ENCODE peak calls at places on chromosomes 3 and 15, in ten cellular contexts. G is mucosa of descending colon; H is astrocyte of the spinal cord; N is CD8-positive, alpha-beta T cell; O is endothelial cell of umbilical vein; B is OCI-LY7; S is AG04449; Y is A549; M is fibroblast of lung; E is DND-41. T is an unnamed sample.

GRCh38 chr15:59738676-59739075 is 49.6 kb upstream of the BNIP2 start:
- DNase-seq in G (no peak), H (no peak), N (no peak), O (no peak), B (no peak), S (no peak), Y (no peak), M (no peak), E (no peak), T (no peak)

GRCh38 chr3:30426319-30426993 is 179.9 kb upstream of the TGFBR2 start:
- DNase-seq in G (peak; percentile 16), H (peak; percentile 78), N (no peak), O (no peak), B (no peak), S (no peak), Y (no peak), M (peak; percentile 79), E (no peak), T (peak; percentile 92)

GRCh38 chr3:4983739-4984510 is 4.7 kb downstream of the BHLHE40 start:
- DNase-seq in G (peak; percentile 61), H (peak; percentile 94), N (peak; percentile 63), O (peak; percentile 76), B (peak; percentile 62), S (no peak), Y (peak; percentile 75), M (peak; percentile 92), E (peak; percentile 69), T (peak; percentile 63)

GRCh38 chr15:65638681-65639089 is 16.9 kb downstream of the SLC24A1 start:
- DNase-seq in G (no peak), H (peak; percentile 78), N (no peak), O (peak; percentile 74), B (peak; percentile 83), S (peak; percentile 34), Y (peak; percentile 84), M (peak; percentile 86), E (peak; percentile 53), T (peak; percentile 87)

GRCh38 chr3:156710429-156710828 is 36.0 kb downstream of the TIPARP start:
- DNase-seq in G (no peak), H (no peak), N (no peak), O (no peak), B (no peak), S (no peak), Y (no peak), M (no peak), E (no peak), T (no peak)

GRCh38 chr15:47603026-47603425 is 114.3 kb upstream of the SEMA6D start:
- DNase-seq in G (no peak), H (no peak), N (no peak), O (no peak), B (no peak), S (no peak), Y (no peak), M (peak; percentile 37), E (no peak), T (peak; percentile 44)

GRCh38 chr15:41115652-41116115 is 396 bp downstream of the INO80 start:
- DNase-seq in G (peak; percentile 76), H (no peak), N (peak; percentile 53), O (peak; percentile 51), B (peak; percentile 83), S (no peak), Y (peak; percentile 71), M (peak; percentile 59), E (peak; percentile 62), T (peak; percentile 67)

GRCh38 chr15:101023501-101024110 is 104.4 kb downstream of the LRRK1 start:
- DNase-seq in G (no peak), H (no peak), N (no peak), O (no peak), B (no peak), S (no peak), Y (no peak), M (no peak), E (no peak), T (peak; percentile 45)

GRCh38 chr3:47028146-47028545 is 48.7 kb downstream of the NBEAL2 start:
- DNase-seq in G (no peak), H (no peak), N (no peak), O (no peak), B (no peak), S (no peak), Y (no peak), M (no peak), E (no peak), T (no peak)
- H3K4me3 ChIP-seq in G (no peak overlapping the region), H (no peak overlapping the region), N (no peak overlapping the region), O (no peak overlapping the region), B (no peak overlapping the region), S (no peak overlapping the region), Y (no peak overlapping the region), M (no peak overlapping the region), E (no peak overlapping the region), T (no peak overlapping the region)

GRCh38 chr15:78437762-78438594 is at the start of gene IREB2:
- DNase-seq in G (peak; percentile 99), H (peak; percentile 99), N (peak; percentile 95), O (peak; percentile 100), B (peak; percentile 99), S (peak; percentile 86), Y (peak; percentile 99), M (peak; percentile 99), E (peak; percentile 97), T (peak; percentile 99)

GRCh38 chr15:78437107-78437761 is 782 bp upstream of the IREB2 start:
- DNase-seq in G (no peak), H (peak; percentile 4), N (no peak), O (no peak), B (peak; percentile 68), S (no peak), Y (no peak), M (no peak), E (no peak), T (no peak)

GRCh38 chr15:78440375-78441373 is 2.7 kb downstream of the IREB2 start:
- DNase-seq in G (no peak), H (no peak), N (no peak), O (no peak), B (no peak), S (no peak), Y (no peak), M (no peak), E (no peak), T (no peak)

GRCh38 chr15:78434134-78434533 is 3.9 kb upstream of the IREB2 start:
- DNase-seq in G (no peak), H (no peak), N (no peak), O (no peak), B (peak; percentile 11), S (no peak), Y (no peak), M (no peak), E (no peak), T (no peak)

DNA sequence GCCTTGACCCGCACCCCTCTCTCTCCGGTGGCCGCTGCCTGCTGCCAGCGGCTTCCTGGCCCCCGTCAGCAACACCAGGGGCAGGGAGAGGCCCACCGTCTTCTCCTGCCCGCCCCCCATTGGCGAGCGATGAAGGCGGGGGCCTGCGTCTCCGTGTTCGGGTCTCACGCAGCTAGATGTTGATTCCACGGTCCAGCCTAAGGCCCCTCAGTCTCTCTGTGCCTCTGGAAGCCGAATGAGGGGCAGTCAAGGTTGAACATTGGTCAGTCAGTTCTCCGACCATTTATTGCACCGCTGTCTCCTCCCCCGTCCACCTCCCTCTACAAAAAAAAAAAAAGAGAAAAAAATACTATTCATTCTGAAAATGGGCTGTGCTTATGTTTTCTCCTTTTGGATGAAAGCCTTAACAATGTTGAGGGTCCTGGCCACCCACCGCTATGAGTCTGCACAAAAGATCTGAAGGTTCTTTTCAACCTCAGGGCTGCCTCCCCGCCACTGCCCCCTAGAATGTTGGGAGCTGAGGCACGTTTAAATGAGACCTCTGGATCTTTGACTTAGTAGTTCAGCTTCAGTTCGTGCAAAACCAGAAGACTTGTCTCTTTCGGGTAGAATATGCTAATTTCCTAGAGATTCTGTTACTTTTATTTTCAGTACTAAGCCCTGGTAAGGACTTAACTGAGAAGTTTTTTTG is 724 bp downstream of the IREB2 start:
- DNase-seq in G (no peak), H (peak; percentile 36), N (peak; percentile 7), O (peak; percentile 59), B (peak; percentile 58), S (no peak), Y (peak; percentile 31), M (peak; percentile 24), E (peak; percentile 51), T (peak; percentile 23)
- TF ChIP-seq CTCF in G (no peak), H (peak; percentile 50), N (no peak), O (peak; percentile 29), B (peak; percentile 71), S (peak; percentile 46), Y (no peak), M (peak; percentile 39), E (peak; percentile 44), T (peak; percentile 38)

GRCh38 chr3:151962891-151963290 is 89.4 kb downstream of the SUCNR1 start:
- DNase-seq in G (no peak), H (no peak), N (no peak), O (no peak), B (no peak), S (no peak), Y (no peak), M (no peak), E (no peak), T (no peak)

GRCh38 chr3:151960956-151961580 is 87.6 kb downstream of the SUCNR1 start:
- DNase-seq in G (no peak), H (peak; percentile 13), N (no peak), O (no peak), B (no peak), S (no peak), Y (no peak), M (peak; percentile 84), E (no peak), T (no peak)

GRCh38 chr3:151964768-151965167 is 91.3 kb downstream of the SUCNR1 start:
- DNase-seq in G (no peak), H (no peak), N (no peak), O (no peak), B (no peak), S (no peak), Y (no peak), M (no peak), E (no peak), T (no peak)

DNA sequence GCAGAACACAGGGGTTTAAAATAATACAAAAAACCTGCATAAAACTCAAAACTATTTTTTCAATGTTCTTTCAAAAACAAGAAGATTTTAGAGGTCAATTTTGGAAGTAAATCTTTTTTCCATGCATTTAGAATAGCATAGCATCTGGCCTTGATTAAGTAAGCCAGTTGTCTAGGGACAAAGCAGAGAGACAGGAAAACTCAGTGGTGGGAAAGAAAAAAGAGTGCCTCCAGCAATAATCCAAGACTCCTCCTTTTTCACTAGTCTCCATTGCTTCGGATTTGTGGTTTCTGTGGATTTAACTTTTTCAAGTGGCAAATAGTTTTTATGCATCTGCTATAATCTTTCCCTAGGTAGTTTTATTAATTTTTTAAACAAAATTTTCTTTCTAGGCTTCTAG is 88.9 kb downstream of the SUCNR1 start:
- DNase-seq in G (no peak), H (no peak), N (no peak), O (no peak), B (no peak), S (no peak), Y (no peak), M (no peak), E (no peak), T (no peak)
- H3K4me3 ChIP-seq in G (no peak overlapping the region), H (no peak overlapping the region), N (no peak overlapping the region), O (no peak overlapping the region), B (no peak overlapping the region), S (no peak overlapping the region), Y (no peak overlapping the region), M (no peak overlapping the region), E (no peak overlapping the region), T (no peak overlapping the region)

DNA sequence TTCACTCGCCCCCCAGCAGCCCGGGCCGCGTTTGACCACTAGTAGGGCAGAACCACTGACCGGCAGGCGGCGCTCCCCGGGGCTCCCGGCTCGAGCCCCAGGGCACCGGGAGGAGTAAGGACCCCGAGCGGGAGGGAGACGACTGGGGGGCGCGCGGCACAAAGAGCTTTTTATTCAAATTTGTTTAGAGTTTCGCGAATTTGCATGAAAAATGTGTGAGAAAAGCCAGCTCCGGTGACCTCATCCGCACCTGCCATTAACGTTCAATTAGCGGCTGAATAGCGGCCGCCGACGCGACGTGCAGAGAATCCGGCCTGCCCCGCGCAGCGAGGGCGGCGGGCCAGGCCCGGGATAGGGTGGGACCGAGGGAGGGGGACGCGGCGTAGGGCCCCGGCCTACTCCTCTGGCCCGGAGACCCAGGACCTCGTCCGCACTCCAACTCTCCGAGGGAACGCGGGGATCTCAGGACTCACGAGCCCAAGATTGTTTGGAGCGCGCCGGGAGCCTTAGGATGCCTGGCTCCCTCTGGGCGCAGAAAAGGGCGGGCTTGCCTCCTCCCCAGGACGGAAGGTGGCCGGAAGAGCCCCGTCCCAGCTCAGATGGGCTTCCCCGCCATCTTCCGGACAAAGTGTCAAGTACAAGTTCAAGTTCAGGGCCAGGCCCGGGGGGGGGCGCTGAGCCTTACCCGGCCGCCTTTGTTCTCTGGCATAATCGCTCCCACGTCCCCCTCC is 64.9 kb upstream of the POLG start:
- DNase-seq in G (no peak), H (no peak), N (no peak), O (no peak), B (no peak), S (no peak), Y (peak; percentile 84), M (no peak), E (no peak), T (no peak)
- TF ChIP-seq CTCF in G (no peak), H (peak; percentile 55), N (no peak), O (peak; percentile 53), B (no peak), S (peak; percentile 11), Y (peak; percentile 62), M (peak; percentile 25), E (no peak), T (peak; percentile 49)

T was measured in cardiac fibroblast.